ENCODE peak calls at places on chromosomes 5 and 9, in five cellular contexts. J is mesothelial cell of epicardium, A is RPMI7951, O is right cardiac atrium, L is DMS153. B is an unnamed sample.

GRCh38 chr9:77697238-77697984 is 49.3 kb upstream of the GNA14 start:
- DNase-seq in A (no peak), J (no peak), L (no peak), O (no peak), B (no peak)

GRCh38 chr5:112934366-112934693 is 12.3 kb upstream of the REEP5 start:
- DNase-seq in A (no peak), O (no peak), J (no peak), L (no peak), B (no peak)

GRCh38 chr5:171453056-171453725 is 33.7 kb downstream of the FGF18 start:
- DNase-seq in A (no peak), L (no peak), J (no peak), O (no peak), B (no peak)

GRCh38 chr5:146041180-146041789 is 64.1 kb downstream of the PLAC8L1 start:
- DNase-seq in L (no peak), O (no peak), A (peak), J (no peak), B (no peak)

GRCh38 chr5:96968074-96968473 is 32.2 kb downstream of the LNPEP start:
- DNase-seq in L (no peak), A (peak), O (no peak), J (no peak), B (no peak)

GRCh38 chr5:170226138-170226435 is 6.7 kb upstream of the C5orf58 start:
- DNase-seq in J (no peak), L (no peak), O (no peak), A (no peak), B (no peak)

GRCh38 chr9:136426787-136427186 is 12.9 kb downstream of the INPP5E start:
- DNase-seq in J (no peak), L (no peak), A (no peak), O (no peak), B (peak)

GRCh38 chr9:13049223-13049622 is 230.3 kb downstream of the MPDZ start:
- DNase-seq in J (no peak), A (no peak), L (peak), O (no peak), B (no peak)

GRCh38 chr9:113781381-113781780 is 94.7 kb upstream of the ZNF618 start:
- DNase-seq in A (no peak), O (no peak), L (no peak), J (no peak), B (no peak)

GRCh38 chr9:85483214-85483613 is 258.5 kb downstream of the AGTPBP1 start:
- DNase-seq in L (no peak), J (no peak), A (no peak), O (no peak), B (no peak)

GRCh38 chr9:93131599-93132286 is 2.3 kb downstream of the NINJ1 start:
- DNase-seq in A (no peak), J (no peak), O (peak), L (no peak), B (no peak)